ENCODE peak calls at places on chromosome 11, in seven cellular contexts. One of them, this sample, is unnamed.
A peak's percentile ranks its signal among the peaks of the same experiment; 100 is the strongest.

GRCh38 chr11:113163291-113164030 is 150.9 kb upstream of the TTC12 start:
- DNase-seq in putamen: no peak
- DNase-seq in Panc1: no peak
- DNase-seq in GM10248: no peak
- DNase-seq in stimulated activated CD4-positive, alpha-beta T cell treated with anti-CD3 and anti-CD28 coated beads, TNF-alpha, amount 100 ng/mL, for 24 hours: no peak
- DNase-seq in CD8-positive, alpha-beta memory T cell: no peak
- DNase-seq in activated CD4-positive, alpha-beta T cell treated with anti-CD3 and anti-CD28 coated beads, Interleukin-2, amount 50 U/mL, for 48 hours: no peak
- DNase-seq in this sample: no peak

GRCh38 chr11:112590778-112591177 is 330.1 kb upstream of the PLET1 start:
- DNase-seq in putamen: no peak
- DNase-seq in Panc1: no peak
- DNase-seq in GM10248: no peak
- DNase-seq in stimulated activated CD4-positive, alpha-beta T cell treated with anti-CD3 and anti-CD28 coated beads, TNF-alpha, amount 100 ng/mL, for 24 hours: no peak
- DNase-seq in CD8-positive, alpha-beta memory T cell: no peak
- DNase-seq in activated CD4-positive, alpha-beta T cell treated with anti-CD3 and anti-CD28 coated beads, Interleukin-2, amount 50 U/mL, for 48 hours: no peak
- DNase-seq in this sample: no peak

GRCh38 chr11:130423541-130424155 is 4.8 kb downstream of the ADAMTS8 start:
- DNase-seq in putamen: no peak
- DNase-seq in Panc1: no peak
- DNase-seq in GM10248: no peak
- DNase-seq in stimulated activated CD4-positive, alpha-beta T cell treated with anti-CD3 and anti-CD28 coated beads, TNF-alpha, amount 100 ng/mL, for 24 hours: no peak
- DNase-seq in CD8-positive, alpha-beta memory T cell: no peak
- DNase-seq in activated CD4-positive, alpha-beta T cell treated with anti-CD3 and anti-CD28 coated beads, Interleukin-2, amount 50 U/mL, for 48 hours: no peak
- DNase-seq in this sample: no peak

GRCh38 chr11:60563553-60564235 is 48.5 kb downstream of the MS4A13 start:
- DNase-seq in putamen: no peak
- DNase-seq in Panc1: no peak
- DNase-seq in GM10248: no peak
- DNase-seq in stimulated activated CD4-positive, alpha-beta T cell treated with anti-CD3 and anti-CD28 coated beads, TNF-alpha, amount 100 ng/mL, for 24 hours: no peak
- DNase-seq in CD8-positive, alpha-beta memory T cell: no peak
- DNase-seq in activated CD4-positive, alpha-beta T cell treated with anti-CD3 and anti-CD28 coated beads, Interleukin-2, amount 50 U/mL, for 48 hours: no peak
- DNase-seq in this sample: peak; percentile 5

GRCh38 chr11:133506023-133506422 is 26.3 kb downstream of the OPCML start:
- DNase-seq in putamen: no peak
- DNase-seq in Panc1: no peak
- DNase-seq in GM10248: peak; percentile 33
- DNase-seq in stimulated activated CD4-positive, alpha-beta T cell treated with anti-CD3 and anti-CD28 coated beads, TNF-alpha, amount 100 ng/mL, for 24 hours: no peak
- DNase-seq in CD8-positive, alpha-beta memory T cell: no peak
- DNase-seq in activated CD4-positive, alpha-beta T cell treated with anti-CD3 and anti-CD28 coated beads, Interleukin-2, amount 50 U/mL, for 48 hours: no peak
- DNase-seq in this sample: no peak

GRCh38 chr11:102071497-102072472 is 24.5 kb downstream of the CFAP300 start:
- DNase-seq in putamen: no peak
- DNase-seq in Panc1: no peak
- DNase-seq in GM10248: no peak
- DNase-seq in stimulated activated CD4-positive, alpha-beta T cell treated with anti-CD3 and anti-CD28 coated beads, TNF-alpha, amount 100 ng/mL, for 24 hours: no peak
- DNase-seq in CD8-positive, alpha-beta memory T cell: no peak
- DNase-seq in activated CD4-positive, alpha-beta T cell treated with anti-CD3 and anti-CD28 coated beads, Interleukin-2, amount 50 U/mL, for 48 hours: no peak
- DNase-seq in this sample: no peak

GRCh38 chr11:7893792-7894191 is 37.3 kb downstream of the OR10A6 start:
- DNase-seq in putamen: no peak
- DNase-seq in Panc1: no peak
- DNase-seq in GM10248: no peak
- DNase-seq in stimulated activated CD4-positive, alpha-beta T cell treated with anti-CD3 and anti-CD28 coated beads, TNF-alpha, amount 100 ng/mL, for 24 hours: no peak
- DNase-seq in CD8-positive, alpha-beta memory T cell: no peak
- DNase-seq in activated CD4-positive, alpha-beta T cell treated with anti-CD3 and anti-CD28 coated beads, Interleukin-2, amount 50 U/mL, for 48 hours: no peak
- DNase-seq in this sample: no peak

GRCh38 chr11:3222003-3222855 is 3.6 kb upstream of the MRGPRG start:
- DNase-seq in putamen: no peak
- DNase-seq in Panc1: no peak
- DNase-seq in GM10248: no peak
- DNase-seq in stimulated activated CD4-positive, alpha-beta T cell treated with anti-CD3 and anti-CD28 coated beads, TNF-alpha, amount 100 ng/mL, for 24 hours: no peak
- DNase-seq in CD8-positive, alpha-beta memory T cell: no peak
- DNase-seq in activated CD4-positive, alpha-beta T cell treated with anti-CD3 and anti-CD28 coated beads, Interleukin-2, amount 50 U/mL, for 48 hours: no peak
- DNase-seq in this sample: no peak

GRCh38 chr11:114243461-114244372 is 52.5 kb upstream of the NNMT start:
- DNase-seq in putamen: peak; percentile 50
- DNase-seq in Panc1: no peak
- DNase-seq in GM10248: no peak
- DNase-seq in stimulated activated CD4-positive, alpha-beta T cell treated with anti-CD3 and anti-CD28 coated beads, TNF-alpha, amount 100 ng/mL, for 24 hours: no peak
- DNase-seq in CD8-positive, alpha-beta memory T cell: no peak
- DNase-seq in activated CD4-positive, alpha-beta T cell treated with anti-CD3 and anti-CD28 coated beads, Interleukin-2, amount 50 U/mL, for 48 hours: no peak
- DNase-seq in this sample: no peak

GRCh38 chr11:121237686-121238658 is 54.6 kb upstream of the SC5D start:
- DNase-seq in putamen: no peak
- DNase-seq in Panc1: no peak
- DNase-seq in GM10248: no peak
- DNase-seq in stimulated activated CD4-positive, alpha-beta T cell treated with anti-CD3 and anti-CD28 coated beads, TNF-alpha, amount 100 ng/mL, for 24 hours: no peak
- DNase-seq in CD8-positive, alpha-beta memory T cell: no peak
- DNase-seq in activated CD4-positive, alpha-beta T cell treated with anti-CD3 and anti-CD28 coated beads, Interleukin-2, amount 50 U/mL, for 48 hours: peak; percentile 32
- DNase-seq in this sample: no peak

GRCh38 chr11:133821776-133822175 is 23.5 kb downstream of the SPATA19 start:
- DNase-seq in putamen: peak; percentile 52
- DNase-seq in Panc1: no peak
- DNase-seq in GM10248: peak; percentile 68
- DNase-seq in stimulated activated CD4-positive, alpha-beta T cell treated with anti-CD3 and anti-CD28 coated beads, TNF-alpha, amount 100 ng/mL, for 24 hours: no peak
- DNase-seq in CD8-positive, alpha-beta memory T cell: no peak
- DNase-seq in activated CD4-positive, alpha-beta T cell treated with anti-CD3 and anti-CD28 coated beads, Interleukin-2, amount 50 U/mL, for 48 hours: peak; percentile 25
- DNase-seq in this sample: no peak

GRCh38 chr11:128448487-128448886 is 138.9 kb downstream of the ETS1 start:
- DNase-seq in putamen: no peak
- DNase-seq in Panc1: peak; percentile 96
- DNase-seq in GM10248: no peak
- DNase-seq in stimulated activated CD4-positive, alpha-beta T cell treated with anti-CD3 and anti-CD28 coated beads, TNF-alpha, amount 100 ng/mL, for 24 hours: no peak
- DNase-seq in CD8-positive, alpha-beta memory T cell: no peak
- DNase-seq in activated CD4-positive, alpha-beta T cell treated with anti-CD3 and anti-CD28 coated beads, Interleukin-2, amount 50 U/mL, for 48 hours: no peak
- DNase-seq in this sample: no peak

GRCh38 chr11:5831196-5831829 is 10.4 kb downstream of the OR52E6 start:
- DNase-seq in putamen: no peak
- DNase-seq in Panc1: no peak
- DNase-seq in GM10248: no peak
- DNase-seq in stimulated activated CD4-positive, alpha-beta T cell treated with anti-CD3 and anti-CD28 coated beads, TNF-alpha, amount 100 ng/mL, for 24 hours: no peak
- DNase-seq in CD8-positive, alpha-beta memory T cell: no peak
- DNase-seq in activated CD4-positive, alpha-beta T cell treated with anti-CD3 and anti-CD28 coated beads, Interleukin-2, amount 50 U/mL, for 48 hours: no peak
- DNase-seq in this sample: no peak

GRCh38 chr11:92739020-92739419 is 230.4 kb upstream of the MTNR1B start:
- DNase-seq in putamen: no peak
- DNase-seq in Panc1: no peak
- DNase-seq in GM10248: no peak
- DNase-seq in stimulated activated CD4-positive, alpha-beta T cell treated with anti-CD3 and anti-CD28 coated beads, TNF-alpha, amount 100 ng/mL, for 24 hours: no peak
- DNase-seq in CD8-positive, alpha-beta memory T cell: no peak
- DNase-seq in activated CD4-positive, alpha-beta T cell treated with anti-CD3 and anti-CD28 coated beads, Interleukin-2, amount 50 U/mL, for 48 hours: no peak
- DNase-seq in this sample: no peak

GRCh38 chr11:36362902-36363301 is 66.8 kb downstream of the PRR5L start:
- DNase-seq in putamen: no peak
- DNase-seq in Panc1: no peak
- DNase-seq in GM10248: no peak
- DNase-seq in stimulated activated CD4-positive, alpha-beta T cell treated with anti-CD3 and anti-CD28 coated beads, TNF-alpha, amount 100 ng/mL, for 24 hours: no peak
- DNase-seq in CD8-positive, alpha-beta memory T cell: no peak
- DNase-seq in activated CD4-positive, alpha-beta T cell treated with anti-CD3 and anti-CD28 coated beads, Interleukin-2, amount 50 U/mL, for 48 hours: no peak
- DNase-seq in this sample: no peak

GRCh38 chr11:134654161-134654915 is 242.3 kb upstream of the B3GAT1 start:
- DNase-seq in putamen: no peak
- DNase-seq in Panc1: no peak
- DNase-seq in GM10248: no peak
- DNase-seq in stimulated activated CD4-positive, alpha-beta T cell treated with anti-CD3 and anti-CD28 coated beads, TNF-alpha, amount 100 ng/mL, for 24 hours: no peak
- DNase-seq in CD8-positive, alpha-beta memory T cell: no peak
- DNase-seq in activated CD4-positive, alpha-beta T cell treated with anti-CD3 and anti-CD28 coated beads, Interleukin-2, amount 50 U/mL, for 48 hours: peak; percentile 24
- DNase-seq in this sample: no peak

GRCh38 chr11:66228521-66228920 is 39.9 kb upstream of the RAB1B start:
- DNase-seq in putamen: no peak
- DNase-seq in Panc1: no peak
- DNase-seq in GM10248: no peak
- DNase-seq in stimulated activated CD4-positive, alpha-beta T cell treated with anti-CD3 and anti-CD28 coated beads, TNF-alpha, amount 100 ng/mL, for 24 hours: no peak
- DNase-seq in CD8-positive, alpha-beta memory T cell: no peak
- DNase-seq in activated CD4-positive, alpha-beta T cell treated with anti-CD3 and anti-CD28 coated beads, Interleukin-2, amount 50 U/mL, for 48 hours: no peak
- DNase-seq in this sample: no peak

GRCh38 chr11:96126917-96127595 is 203.1 kb upstream of the MTMR2 start:
- DNase-seq in putamen: no peak
- DNase-seq in Panc1: no peak
- DNase-seq in GM10248: no peak
- DNase-seq in stimulated activated CD4-positive, alpha-beta T cell treated with anti-CD3 and anti-CD28 coated beads, TNF-alpha, amount 100 ng/mL, for 24 hours: no peak
- DNase-seq in CD8-positive, alpha-beta memory T cell: no peak
- DNase-seq in activated CD4-positive, alpha-beta T cell treated with anti-CD3 and anti-CD28 coated beads, Interleukin-2, amount 50 U/mL, for 48 hours: no peak
- DNase-seq in this sample: no peak

GRCh38 chr11:67436459-67437081 is 912 bp downstream of the PTPRCAP start:
- DNase-seq in putamen: no peak
- DNase-seq in Panc1: no peak
- DNase-seq in GM10248: peak; percentile 86
- DNase-seq in stimulated activated CD4-positive, alpha-beta T cell treated with anti-CD3 and anti-CD28 coated beads, TNF-alpha, amount 100 ng/mL, for 24 hours: peak; percentile 61
- DNase-seq in CD8-positive, alpha-beta memory T cell: peak; percentile 48
- DNase-seq in activated CD4-positive, alpha-beta T cell treated with anti-CD3 and anti-CD28 coated beads, Interleukin-2, amount 50 U/mL, for 48 hours: peak; percentile 86
- DNase-seq in this sample: no peak

GRCh38 chr11:118320515-118320914 is 16.0 kb downstream of the CD3E start:
- DNase-seq in putamen: no peak
- DNase-seq in Panc1: no peak
- DNase-seq in GM10248: no peak
- DNase-seq in stimulated activated CD4-positive, alpha-beta T cell treated with anti-CD3 and anti-CD28 coated beads, TNF-alpha, amount 100 ng/mL, for 24 hours: no peak
- DNase-seq in CD8-positive, alpha-beta memory T cell: no peak
- DNase-seq in activated CD4-positive, alpha-beta T cell treated with anti-CD3 and anti-CD28 coated beads, Interleukin-2, amount 50 U/mL, for 48 hours: no peak
- DNase-seq in this sample: no peak

GRCh38 chr11:47506363-47506762 is 46.6 kb downstream of the CELF1 start:
- DNase-seq in putamen: no peak
- DNase-seq in Panc1: no peak
- DNase-seq in GM10248: no peak
- DNase-seq in stimulated activated CD4-positive, alpha-beta T cell treated with anti-CD3 and anti-CD28 coated beads, TNF-alpha, amount 100 ng/mL, for 24 hours: no peak
- DNase-seq in CD8-positive, alpha-beta memory T cell: no peak
- DNase-seq in activated CD4-positive, alpha-beta T cell treated with anti-CD3 and anti-CD28 coated beads, Interleukin-2, amount 50 U/mL, for 48 hours: no peak
- DNase-seq in this sample: no peak

GRCh38 chr11:133082453-133082781 is 449.9 kb downstream of the OPCML start:
- DNase-seq in putamen: no peak
- DNase-seq in Panc1: no peak
- DNase-seq in GM10248: no peak
- DNase-seq in stimulated activated CD4-positive, alpha-beta T cell treated with anti-CD3 and anti-CD28 coated beads, TNF-alpha, amount 100 ng/mL, for 24 hours: no peak
- DNase-seq in CD8-positive, alpha-beta memory T cell: no peak
- DNase-seq in activated CD4-positive, alpha-beta T cell treated with anti-CD3 and anti-CD28 coated beads, Interleukin-2, amount 50 U/mL, for 48 hours: no peak
- DNase-seq in this sample: no peak

GRCh38 chr11:118705111-118705741 is 25.8 kb upstream of the TREH start:
- DNase-seq in putamen: peak; percentile 80
- DNase-seq in Panc1: no peak
- DNase-seq in GM10248: no peak
- DNase-seq in stimulated activated CD4-positive, alpha-beta T cell treated with anti-CD3 and anti-CD28 coated beads, TNF-alpha, amount 100 ng/mL, for 24 hours: no peak
- DNase-seq in CD8-positive, alpha-beta memory T cell: peak; percentile 31
- DNase-seq in activated CD4-positive, alpha-beta T cell treated with anti-CD3 and anti-CD28 coated beads, Interleukin-2, amount 50 U/mL, for 48 hours: no peak
- DNase-seq in this sample: no peak

GRCh38 chr11:46736615-46737014 is 17.6 kb downstream of the F2 start:
- DNase-seq in putamen: no peak
- DNase-seq in Panc1: no peak
- DNase-seq in GM10248: no peak
- DNase-seq in stimulated activated CD4-positive, alpha-beta T cell treated with anti-CD3 and anti-CD28 coated beads, TNF-alpha, amount 100 ng/mL, for 24 hours: no peak
- DNase-seq in CD8-positive, alpha-beta memory T cell: no peak
- DNase-seq in activated CD4-positive, alpha-beta T cell treated with anti-CD3 and anti-CD28 coated beads, Interleukin-2, amount 50 U/mL, for 48 hours: no peak
- DNase-seq in this sample: no peak

GRCh38 chr11:94553938-94554337 is 10.2 kb downstream of the FUT4 start:
- DNase-seq in putamen: no peak
- DNase-seq in Panc1: no peak
- DNase-seq in GM10248: no peak
- DNase-seq in stimulated activated CD4-positive, alpha-beta T cell treated with anti-CD3 and anti-CD28 coated beads, TNF-alpha, amount 100 ng/mL, for 24 hours: no peak
- DNase-seq in CD8-positive, alpha-beta memory T cell: no peak
- DNase-seq in activated CD4-positive, alpha-beta T cell treated with anti-CD3 and anti-CD28 coated beads, Interleukin-2, amount 50 U/mL, for 48 hours: no peak
- DNase-seq in this sample: peak; percentile 85

GRCh38 chr11:71535825-71536224 is 2.0 kb upstream of the KRTAP5-8 start:
- DNase-seq in putamen: no peak
- DNase-seq in Panc1: no peak
- DNase-seq in GM10248: no peak
- DNase-seq in stimulated activated CD4-positive, alpha-beta T cell treated with anti-CD3 and anti-CD28 coated beads, TNF-alpha, amount 100 ng/mL, for 24 hours: no peak
- DNase-seq in CD8-positive, alpha-beta memory T cell: no peak
- DNase-seq in activated CD4-positive, alpha-beta T cell treated with anti-CD3 and anti-CD28 coated beads, Interleukin-2, amount 50 U/mL, for 48 hours: no peak
- DNase-seq in this sample: no peak

GRCh38 chr11:115501895-115502589 is 2.2 kb downstream of the CADM1 start:
- DNase-seq in putamen: peak; percentile 55
- DNase-seq in Panc1: no peak
- DNase-seq in GM10248: peak; percentile 10
- DNase-seq in stimulated activated CD4-positive, alpha-beta T cell treated with anti-CD3 and anti-CD28 coated beads, TNF-alpha, amount 100 ng/mL, for 24 hours: no peak
- DNase-seq in CD8-positive, alpha-beta memory T cell: no peak
- DNase-seq in activated CD4-positive, alpha-beta T cell treated with anti-CD3 and anti-CD28 coated beads, Interleukin-2, amount 50 U/mL, for 48 hours: peak; percentile 0
- DNase-seq in this sample: no peak

GRCh38 chr11:112620621-112621394 is 340.4 kb upstream of the NCAM1 start:
- DNase-seq in putamen: no peak
- DNase-seq in Panc1: no peak
- DNase-seq in GM10248: no peak
- DNase-seq in stimulated activated CD4-positive, alpha-beta T cell treated with anti-CD3 and anti-CD28 coated beads, TNF-alpha, amount 100 ng/mL, for 24 hours: no peak
- DNase-seq in CD8-positive, alpha-beta memory T cell: no peak
- DNase-seq in activated CD4-positive, alpha-beta T cell treated with anti-CD3 and anti-CD28 coated beads, Interleukin-2, amount 50 U/mL, for 48 hours: no peak
- DNase-seq in this sample: no peak

GRCh38 chr11:3859373-3859881 is 4.0 kb downstream of the STIM1 start:
- DNase-seq in putamen: no peak
- DNase-seq in Panc1: no peak
- DNase-seq in GM10248: peak; percentile 67
- DNase-seq in stimulated activated CD4-positive, alpha-beta T cell treated with anti-CD3 and anti-CD28 coated beads, TNF-alpha, amount 100 ng/mL, for 24 hours: no peak
- DNase-seq in CD8-positive, alpha-beta memory T cell: no peak
- DNase-seq in activated CD4-positive, alpha-beta T cell treated with anti-CD3 and anti-CD28 coated beads, Interleukin-2, amount 50 U/mL, for 48 hours: no peak
- DNase-seq in this sample: no peak

GRCh38 chr11:538431-539051 is 1.2 kb downstream of the LRRC56 start:
- DNase-seq in putamen: no peak
- DNase-seq in Panc1: no peak
- DNase-seq in GM10248: no peak
- DNase-seq in stimulated activated CD4-positive, alpha-beta T cell treated with anti-CD3 and anti-CD28 coated beads, TNF-alpha, amount 100 ng/mL, for 24 hours: no peak
- DNase-seq in CD8-positive, alpha-beta memory T cell: no peak
- DNase-seq in activated CD4-positive, alpha-beta T cell treated with anti-CD3 and anti-CD28 coated beads, Interleukin-2, amount 50 U/mL, for 48 hours: no peak
- DNase-seq in this sample: no peak

GRCh38 chr11:74672956-74673895 is 58.0 kb downstream of the CHRDL2 start:
- DNase-seq in putamen: peak; percentile 58
- DNase-seq in Panc1: no peak
- DNase-seq in GM10248: no peak
- DNase-seq in stimulated activated CD4-positive, alpha-beta T cell treated with anti-CD3 and anti-CD28 coated beads, TNF-alpha, amount 100 ng/mL, for 24 hours: no peak
- DNase-seq in CD8-positive, alpha-beta memory T cell: no peak
- DNase-seq in activated CD4-positive, alpha-beta T cell treated with anti-CD3 and anti-CD28 coated beads, Interleukin-2, amount 50 U/mL, for 48 hours: no peak
- DNase-seq in this sample: peak; percentile 80

GRCh38 chr11:103112364-103112763 is 3.1 kb downstream of the DYNC2H1 start:
- DNase-seq in putamen: no peak
- DNase-seq in Panc1: no peak
- DNase-seq in GM10248: no peak
- DNase-seq in stimulated activated CD4-positive, alpha-beta T cell treated with anti-CD3 and anti-CD28 coated beads, TNF-alpha, amount 100 ng/mL, for 24 hours: no peak
- DNase-seq in CD8-positive, alpha-beta memory T cell: no peak
- DNase-seq in activated CD4-positive, alpha-beta T cell treated with anti-CD3 and anti-CD28 coated beads, Interleukin-2, amount 50 U/mL, for 48 hours: no peak
- DNase-seq in this sample: no peak

GRCh38 chr11:47979378-47980092 is 824 bp upstream of the PTPRJ start:
- DNase-seq in putamen: no peak
- DNase-seq in Panc1: no peak
- DNase-seq in GM10248: no peak
- DNase-seq in stimulated activated CD4-positive, alpha-beta T cell treated with anti-CD3 and anti-CD28 coated beads, TNF-alpha, amount 100 ng/mL, for 24 hours: no peak
- DNase-seq in CD8-positive, alpha-beta memory T cell: no peak
- DNase-seq in activated CD4-positive, alpha-beta T cell treated with anti-CD3 and anti-CD28 coated beads, Interleukin-2, amount 50 U/mL, for 48 hours: no peak
- DNase-seq in this sample: no peak